ENCODE peak calls at places on chromosomes 7 and 10, in eight cellular contexts. V is HCT116, E is IMR-90, Z is transverse colon, A is WTC11, S is NB4, O is AG04450, T is RWPE2. M is an unnamed sample.

GRCh38 chr10:13717936-13718772 is 131.4 kb downstream of the PRPF18 start:
- DNase-seq in V (no peak), E (peak), Z (peak), A (peak), S (peak), O (peak), T (peak), M (peak)

GRCh38 chr10:90674927-90675326 is 182.9 kb downstream of the HTR7 start:
- DNase-seq in V (no peak), E (peak), Z (peak), A (no peak), S (no peak), O (peak), T (peak), M (peak)

GRCh38 chr10:130213286-130214080 is 77.3 kb downstream of the GLRX3 start:
- DNase-seq in V (no peak), E (no peak), Z (no peak), A (no peak), S (no peak), O (no peak), T (no peak), M (no peak)

GRCh38 chr10:17951868-17952371 is at the start of gene SLC39A12:
- DNase-seq in V (no peak), E (peak), Z (no peak), A (no peak), S (no peak), O (peak), T (no peak), M (peak)

GRCh38 chr10:68434657-68435056 is 27.6 kb upstream of the RUFY2 start:
- DNase-seq in V (no peak), E (peak), Z (no peak), A (no peak), S (no peak), O (no peak), T (no peak), M (peak)

GRCh38 chr10:21423850-21424249 is 101.6 kb downstream of the SKIDA1 start:
- DNase-seq in V (no peak), E (no peak), Z (no peak), A (no peak), S (no peak), O (no peak), T (no peak), M (no peak)

GRCh38 chr7:25820432-25821040 is 331.5 kb upstream of the NFE2L3 start:
- DNase-seq in V (peak), E (no peak), Z (no peak), A (peak), S (peak), O (no peak), T (no peak), M (peak)

GRCh38 chr10:71399946-71400345 is 3.2 kb downstream of the CDH23 start:
- DNase-seq in V (no peak), E (no peak), Z (no peak), A (no peak), S (peak), O (no peak), T (no peak), M (peak)

GRCh38 chr7:103343758-103344452 is 662 bp downstream of the DNAJC2 start:
- DNase-seq in V (no peak), E (peak), Z (peak), A (peak), S (peak), O (no peak), T (no peak), M (peak)

GRCh38 chr10:31757374-31757773 is 171.3 kb downstream of the ARHGAP12 start:
- DNase-seq in V (no peak), E (no peak), Z (no peak), A (no peak), S (no peak), O (no peak), T (no peak), M (peak)

GRCh38 chr7:96321041-96321669 is 743 bp downstream of the SLC25A13 start:
- DNase-seq in V (peak), E (peak), Z (peak), A (peak), S (peak), O (peak), T (no peak), M (peak)

GRCh38 chr7:134086998-134087735 is 40.0 kb upstream of the LRGUK start:
- DNase-seq in V (no peak), E (no peak), Z (no peak), A (no peak), S (no peak), O (no peak), T (no peak), M (no peak)

GRCh38 chr7:5139998-5140397 is 50.0 kb upstream of the WIPI2 start:
- DNase-seq in V (peak), E (peak), Z (peak), A (peak), S (peak), O (no peak), T (no peak), M (peak)

GRCh38 chr10:18532881-18533535 is 118.4 kb downstream of the NSUN6 start:
- DNase-seq in V (no peak), E (no peak), Z (no peak), A (no peak), S (no peak), O (no peak), T (no peak), M (no peak)

GRCh38 chr7:85074992-85075391 is 111.9 kb downstream of the SEMA3D start:
- DNase-seq in V (no peak), E (peak), Z (no peak), A (no peak), S (no peak), O (no peak), T (no peak), M (no peak)

GRCh38 chr10:18527692-18528091 is 123.7 kb downstream of the NSUN6 start:
- DNase-seq in V (no peak), E (peak), Z (no peak), A (no peak), S (no peak), O (peak), T (no peak), M (no peak)

GRCh38 chr10:96746503-96746902 is 26.2 kb upstream of the PIK3AP1 start:
- DNase-seq in V (no peak), E (peak), Z (no peak), A (no peak), S (no peak), O (no peak), T (no peak), M (no peak)

GRCh38 chr10:14820775-14821154 is 17.1 kb downstream of the CDNF start:
- DNase-seq in V (no peak), E (no peak), Z (no peak), A (no peak), S (peak), O (no peak), T (no peak), M (no peak)

DNA sequence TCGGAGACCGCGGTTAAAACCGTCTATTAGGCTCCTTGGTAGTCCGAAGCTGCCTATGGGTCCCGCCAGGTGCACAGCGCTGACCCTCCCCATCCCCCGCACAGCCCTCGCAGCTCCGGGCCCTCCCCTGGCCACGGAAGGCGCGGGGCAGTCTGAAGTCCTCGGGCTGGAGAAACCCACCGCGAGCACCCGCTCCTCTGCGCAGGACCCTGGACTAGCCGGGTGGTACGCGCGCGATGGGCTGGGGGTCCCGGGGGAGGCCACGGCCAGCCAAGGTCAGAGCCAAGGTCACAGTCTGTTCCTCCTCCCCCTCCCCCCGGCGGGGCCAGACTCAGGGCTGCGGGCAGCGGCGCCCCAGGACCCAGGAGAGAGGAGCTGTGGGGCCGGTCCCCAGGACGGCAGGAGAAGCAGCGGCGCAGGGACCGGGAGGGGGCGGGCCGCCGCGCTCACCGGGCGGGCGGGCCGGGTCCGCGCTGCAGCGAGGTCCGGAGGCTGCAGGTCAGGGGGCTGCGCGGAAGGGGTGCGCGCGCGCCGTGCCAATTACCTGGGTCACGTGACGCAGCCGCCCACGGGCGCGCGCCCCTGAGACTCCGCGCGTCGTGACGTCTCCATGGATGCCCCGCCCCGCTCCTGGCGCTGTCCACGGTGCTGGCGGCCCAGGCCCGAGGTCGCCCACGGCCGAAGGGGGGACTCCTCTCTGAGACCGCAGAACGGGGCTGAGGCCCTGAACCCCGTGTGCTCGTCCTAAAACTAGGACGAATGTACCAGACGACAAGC is at the start of gene OGDHL:
- DNase-seq in V (peak), E (peak), Z (peak), A (peak), S (peak), O (no peak), T (peak), M (peak)
- TF ChIP-seq CTCF in V (no peak), E (no peak), Z (no peak), A (no peak), S (no peak), O (no peak), T (no peak), M (no peak)

GRCh38 chr7:117872565-117873055 is 631 bp downstream of the CTTNBP2 start:
- DNase-seq in V (peak), E (no peak), Z (peak), A (peak), S (no peak), O (no peak), T (no peak), M (no peak)

GRCh38 chr7:117873933-117874530 is 791 bp upstream of the CTTNBP2 start:
- DNase-seq in V (no peak), E (no peak), Z (no peak), A (no peak), S (no peak), O (no peak), T (no peak), M (no peak)

GRCh38 chr7:117871778-117872538 is 1.3 kb downstream of the CTTNBP2 start:
- DNase-seq in V (no peak), E (no peak), Z (no peak), A (peak), S (no peak), O (no peak), T (no peak), M (no peak)

GRCh38 chr7:117873056-117873932 is at the start of gene CTTNBP2:
- DNase-seq in V (peak), E (peak), Z (peak), A (peak), S (no peak), O (no peak), T (peak), M (peak)

GRCh38 chr7:117875566-117875965 is 2.3 kb upstream of the CTTNBP2 start:
- DNase-seq in V (peak), E (peak), Z (no peak), A (peak), S (peak), O (no peak), T (no peak), M (no peak)
- TF ChIP-seq CTCF in V (no peak), E (peak), Z (no peak), A (no peak), S (no peak), O (peak), T (no peak), M (no peak)

GRCh38 chr7:23237000-23237399 is 9.6 kb upstream of the GPNMB start:
- DNase-seq in V (no peak), E (no peak), Z (no peak), A (no peak), S (no peak), O (no peak), T (no peak), M (no peak)

GRCh38 chr7:23232966-23233365 is 13.6 kb upstream of the GPNMB start:
- DNase-seq in V (no peak), E (no peak), Z (no peak), A (no peak), S (no peak), O (no peak), T (no peak), M (no peak)

GRCh38 chr7:23235688-23236280 is 10.8 kb upstream of the GPNMB start:
- DNase-seq in V (peak), E (peak), Z (no peak), A (no peak), S (no peak), O (no peak), T (peak), M (peak)

GRCh38 chr7:23230586-23231195 is 15.9 kb upstream of the GPNMB start:
- DNase-seq in V (no peak), E (no peak), Z (no peak), A (no peak), S (no peak), O (no peak), T (no peak), M (no peak)

DNA sequence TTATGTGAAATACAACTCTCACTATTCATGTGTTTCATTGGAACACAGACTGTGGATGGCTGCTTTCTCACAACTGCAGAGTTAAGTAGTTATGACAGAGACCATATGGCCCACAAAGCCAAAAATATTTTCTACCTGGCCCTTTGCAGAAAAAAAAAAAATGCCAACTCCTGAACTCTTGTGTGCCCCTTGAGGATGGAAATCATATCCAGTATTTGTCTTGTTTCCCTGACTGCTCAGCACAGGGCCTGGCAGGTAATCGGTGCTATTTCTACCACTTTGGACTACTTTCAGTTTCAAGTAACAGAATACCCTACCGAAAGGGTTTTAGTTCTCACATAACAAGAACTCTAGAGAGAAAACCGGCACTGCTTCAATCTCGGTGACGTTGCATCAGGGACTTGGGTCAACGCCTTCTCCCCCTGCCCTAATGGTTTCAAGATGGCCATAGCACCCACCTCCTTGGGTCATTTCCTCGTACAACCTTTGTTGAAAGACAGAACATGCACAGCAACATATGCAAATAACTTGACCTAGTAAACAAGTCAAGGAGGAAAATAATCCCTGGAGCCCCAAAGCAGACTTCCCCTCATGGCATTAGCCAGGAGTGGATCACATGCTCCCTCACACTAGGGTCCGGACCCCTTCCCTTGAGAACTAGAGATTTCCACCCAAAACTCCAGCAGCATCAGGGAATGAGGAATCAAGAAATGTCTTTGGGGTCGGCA is 11.8 kb upstream of the GPNMB start:
- DNase-seq in V (no peak), E (no peak), Z (peak), A (no peak), S (no peak), O (no peak), T (no peak), M (no peak)
- TF ChIP-seq CTCF in V (no peak), E (no peak), Z (no peak), A (no peak), S (no peak), O (no peak), T (no peak), M (no peak)

DNA sequence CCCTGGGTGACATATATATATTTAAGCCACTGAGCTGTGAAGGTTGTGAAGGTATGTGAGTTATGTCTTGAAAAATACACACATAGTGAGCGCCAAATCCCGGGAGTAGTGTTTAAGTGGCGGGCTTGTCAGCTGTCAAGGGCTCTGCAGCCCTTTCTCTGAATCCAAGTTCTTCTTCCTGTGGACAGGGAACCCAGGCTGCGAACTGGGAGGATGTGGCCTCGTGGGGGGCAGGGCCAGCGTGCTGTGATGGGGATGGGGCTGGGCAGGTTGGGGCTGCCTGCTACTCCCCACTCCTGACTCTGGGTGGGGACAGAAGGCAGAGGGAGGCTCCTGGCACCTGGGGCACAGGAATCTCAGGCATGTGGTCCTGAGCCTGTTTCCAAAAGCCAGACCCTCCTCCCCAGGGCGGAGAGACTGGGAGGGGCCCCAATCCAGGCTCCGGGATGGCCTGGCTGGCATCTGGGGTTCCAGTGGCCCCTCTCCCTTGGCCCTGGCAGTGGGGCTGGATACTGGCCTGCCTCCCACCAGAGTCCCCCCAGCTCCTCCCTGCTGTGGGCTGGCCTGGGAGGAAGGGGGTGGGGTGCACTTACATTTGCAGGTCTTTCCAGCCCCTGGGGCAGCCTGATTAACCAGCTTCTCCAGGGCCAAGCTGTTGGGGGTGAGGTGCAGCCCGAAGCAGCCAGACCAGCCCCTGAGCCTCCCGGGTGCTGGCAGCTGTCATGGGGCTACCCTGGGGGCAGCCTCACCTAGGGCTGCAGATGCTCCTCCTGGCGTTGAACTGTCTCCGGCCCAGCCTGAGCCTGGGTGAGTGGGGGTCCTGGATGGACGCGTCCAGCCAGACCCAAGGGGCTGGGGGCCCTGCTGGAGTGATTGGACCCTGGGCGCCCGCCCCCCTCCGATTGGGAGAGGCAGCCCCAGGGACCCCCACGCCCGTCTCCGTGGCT is at the start of gene UPK3B:
- DNase-seq in V (no peak), E (no peak), Z (no peak), A (peak), S (peak), O (no peak), T (no peak), M (no peak)
- TF ChIP-seq CTCF in V (no peak), E (no peak), Z (no peak), A (no peak), S (no peak), O (no peak), T (peak), M (no peak)

GRCh38 chr10:104045151-104046089 is 40.3 kb downstream of the COL17A1 start:
- DNase-seq in V (peak), E (peak), Z (no peak), A (peak), S (peak), O (peak), T (no peak), M (peak)
- TF ChIP-seq CTCF in V (no peak), E (peak), Z (peak), A (peak), S (peak), O (peak), T (peak), M (peak)

GRCh38 chr7:130793855-130794618 is 60.0 kb upstream of the KLF14 start:
- DNase-seq in V (peak), E (peak), Z (no peak), A (no peak), S (no peak), O (no peak), T (no peak), M (peak)
- TF ChIP-seq CTCF in V (peak), E (peak), Z (no peak), A (no peak), S (no peak), O (peak), T (peak), M (no peak)